ENCODE peak calls at places on chromosomes 11 and 22, in five cellular contexts. T is activated CD8-positive, alpha-beta memory T cell treated with anti-CD3 and anti-CD28 coated beads for 1 hour; E is breast epithelium; S is NCI-H1105 treated with DMSO at 0.1 percent for 48 hours; D is activated CD4-positive, alpha-beta T cell treated with anti-CD3 and anti-CD28 coated beads, Interleukin-2, amount 10 ng/mL, durations not matched to agents 7 days and 5 days. M is an unnamed sample.

GRCh38 chr22:41382098-41382578 is 396 bp downstream of the TEF start:
- DNase-seq in T (peak; percentile 45), E (peak; percentile 77), S (peak; percentile 32), D (peak; percentile 72), M (peak; percentile 74)

GRCh38 chr11:75474878-75475766 is 42.1 kb upstream of the KLHL35 start:
- DNase-seq in T (peak; percentile 46), E (peak; percentile 39), S (no peak), D (peak; percentile 82), M (peak; percentile 59)

GRCh38 chr11:108870373-108871020 is 205.6 kb downstream of the DDX10 start:
- DNase-seq in T (no peak), E (no peak), S (no peak), D (no peak), M (no peak)

GRCh38 chr22:24953294-24954113 is 988 bp downstream of the KIAA1671 start:
- DNase-seq in T (no peak), E (no peak), S (no peak), D (no peak), M (peak; percentile 50)

GRCh38 chr22:31995046-31995445 is 48.0 kb upstream of the SLC5A1 start:
- DNase-seq in T (no peak), E (no peak), S (no peak), D (no peak), M (no peak)

GRCh38 chr11:47724041-47724729 is 9.0 kb upstream of the AGBL2 start:
- DNase-seq in T (no peak), E (no peak), S (no peak), D (no peak), M (no peak)

GRCh38 chr11:25244126-25244525 is 747.3 kb downstream of the LUZP2 start:
- DNase-seq in T (no peak), E (no peak), S (no peak), D (no peak), M (no peak)

GRCh38 chr11:45048870-45049825 is 97.3 kb upstream of the PRDM11 start:
- DNase-seq in T (no peak), E (no peak), S (no peak), D (no peak), M (no peak)

GRCh38 chr11:41456288-41456687 is 3.2 kb downstream of the LRRC4C start:
- DNase-seq in T (no peak), E (no peak), S (peak; percentile 31), D (no peak), M (no peak)

GRCh38 chr22:45497746-45498145 is 4.9 kb upstream of the FBLN1 start:
- DNase-seq in T (no peak), E (no peak), S (no peak), D (no peak), M (no peak)

GRCh38 chr11:121240650-121241299 is 51.8 kb upstream of the SC5D start:
- DNase-seq in T (no peak), E (no peak), S (peak; percentile 44), D (no peak), M (no peak)

GRCh38 chr22:50599816-50600454 is 658 bp upstream of the MAPK8IP2 start:
- DNase-seq in T (peak; percentile 49), E (no peak), S (no peak), D (peak; percentile 74), M (peak; percentile 57)

GRCh38 chr11:36247493-36247892 is 41.7 kb downstream of the COMMD9 start:
- DNase-seq in T (no peak), E (no peak), S (no peak), D (no peak), M (no peak)

GRCh38 chr22:32622762-32623147 is 148.1 kb downstream of the FBXO7 start:
- DNase-seq in T (no peak), E (no peak), S (no peak), D (no peak), M (no peak)

GRCh38 chr11:77346906-77347603 is 45.6 kb upstream of the GDPD4 start:
- DNase-seq in T (no peak), E (no peak), S (no peak), D (no peak), M (no peak)

GRCh38 chr11:48013269-48013901 is 33.0 kb downstream of the PTPRJ start:
- DNase-seq in T (no peak), E (peak; percentile 36), S (no peak), D (peak; percentile 63), M (no peak)

GRCh38 chr11:30936476-30936875 is 350.3 kb upstream of the MPPED2 start:
- DNase-seq in T (no peak), E (no peak), S (no peak), D (no peak), M (no peak)

M was measured in heart right ventricle.